ENCODE peak calls at places on chromosomes 16 and 17, in eight cellular contexts. K is transverse colon; X is A673; Z is adrenal gland; O is dorsolateral prefrontal cortex; J is adipocyte; S is CD4-positive, CD25-positive, alpha-beta regulatory T cell; A is ovary. I is an unnamed sample. For H3K27me3, the result is how much of the 10 kb centered on the place peaks cover.

GRCh38 chr16:66924527-66925321 is 611 bp downstream of the RRAD start:
- DNase-seq in K (peak), X (no peak), Z (peak), O (no peak), J (peak), S (peak), A (peak), I (no peak)

GRCh38 chr17:4706121-4706520 is 2.2 kb upstream of the PELP1 start:
- DNase-seq in K (no peak), X (no peak), Z (no peak), O (no peak), J (no peak), S (no peak), A (no peak), I (no peak)

GRCh38 chr16:49492090-49492801 is 118.6 kb downstream of the C16orf78 start:
- DNase-seq in K (peak), X (peak), Z (peak), O (peak), J (peak), S (no peak), A (peak), I (peak)

GRCh38 chr17:76529224-76529642 is 8.3 kb downstream of the CYGB start:
- DNase-seq in K (peak), X (no peak), Z (peak), O (peak), J (peak), S (no peak), A (peak), I (no peak)

GRCh38 chr17:57665696-57666095 is 79.4 kb downstream of the CCDC182 start:
- DNase-seq in K (no peak), X (no peak), Z (peak), O (peak), J (no peak), S (no peak), A (no peak), I (peak)

GRCh38 chr17:2049333-2050245 is 5.3 kb upstream of the HIC1 start:
- DNase-seq in K (peak), X (peak), Z (peak), O (peak), J (peak), S (peak), A (peak), I (peak)

GRCh38 chr17:72357764-72358365 is 237.0 kb downstream of the SOX9 start:
- DNase-seq in K (no peak), X (no peak), Z (no peak), O (no peak), J (no peak), S (no peak), A (no peak), I (no peak)

GRCh38 chr17:83182620-83183063 is 103.2 kb downstream of the METRNL start:
- DNase-seq in K (no peak), X (no peak), Z (no peak), O (no peak), J (no peak), S (no peak), A (no peak), I (no peak)

GRCh38 chr16:58000706-58001676 is at the start of gene USB1:
- DNase-seq in K (peak), X (peak), Z (peak), O (peak), J (peak), S (peak), A (peak), I (peak)
- H3K27me3 ChIP-seq in K (under half), X (under half), Z (under half), O (under half), J (under half), S (under half), A (under half), I (under half)

GRCh38 chr16:82062645-82063058 is 27.6 kb downstream of the HSD17B2 start:
- DNase-seq in K (no peak), X (no peak), Z (no peak), O (no peak), J (peak), S (no peak), A (no peak), I (no peak)
- H3K27me3 ChIP-seq in K (under half), X (under half), Z (under half), O (under half), J (under half), S (under half), A (under half), I (half or more)

GRCh38 chr16:23171234-23171948 is 11.2 kb upstream of the SCNN1G start:
- DNase-seq in K (no peak), X (no peak), Z (no peak), O (no peak), J (no peak), S (no peak), A (no peak), I (no peak)
- H3K27me3 ChIP-seq in K (under half), X (under half), Z (under half), O (under half), J (under half), S (under half), A (under half), I (under half)

DNA sequence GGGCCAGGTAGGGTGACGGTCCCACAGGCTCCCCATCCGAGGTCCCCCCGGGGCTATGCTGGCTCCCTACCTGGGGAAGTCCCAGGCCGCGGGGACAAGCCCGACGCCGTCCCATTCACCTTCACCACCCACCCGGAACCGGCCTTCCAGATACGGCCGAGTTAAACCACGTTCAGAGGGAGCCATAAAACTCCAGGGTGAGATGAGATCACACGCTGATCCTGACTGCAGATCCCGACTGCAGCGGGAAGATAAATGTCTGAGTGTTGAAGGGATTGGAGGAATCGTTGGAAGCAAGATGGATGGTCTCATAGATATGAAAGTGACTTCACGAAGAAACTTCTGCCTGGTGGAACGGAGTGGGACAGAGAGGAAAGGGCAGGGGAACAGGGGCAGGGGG is 13.6 kb upstream of the C1QTNF8 start:
- DNase-seq in K (no peak), X (no peak), Z (no peak), O (no peak), J (no peak), S (no peak), A (no peak), I (no peak)
- H3K27me3 ChIP-seq in K (half or more), X (under half), Z (under half), O (under half), J (half or more), S (under half), A (under half), I (under half)

GRCh38 chr16:8890549-8890921 is 8.4 kb downstream of the LITAFD start:
- DNase-seq in K (no peak), X (no peak), Z (no peak), O (no peak), J (no peak), S (no peak), A (no peak), I (no peak)
- H3K27me3 ChIP-seq in K (under half), X (under half), Z (under half), O (under half), J (under half), S (under half), A (under half), I (under half)

GRCh38 chr17:48505788-48506187 is 25.0 kb downstream of the HOXB1 start:
- DNase-seq in K (no peak), X (peak), Z (peak), O (no peak), J (peak), S (peak), A (no peak), I (no peak)
- H3K27me3 ChIP-seq in K (under half), X (under half), Z (under half), O (half or more), J (under half), S (under half), A (under half), I (under half)

GRCh38 chr17:14300628-14301278 is at the start of gene HS3ST3B1:
- DNase-seq in K (peak), X (peak), Z (peak), O (peak), J (peak), S (peak), A (peak), I (peak)
- H3K27me3 ChIP-seq in K (half or more), X (half or more), Z (under half), O (half or more), J (under half), S (under half), A (under half), I (under half)

DNA sequence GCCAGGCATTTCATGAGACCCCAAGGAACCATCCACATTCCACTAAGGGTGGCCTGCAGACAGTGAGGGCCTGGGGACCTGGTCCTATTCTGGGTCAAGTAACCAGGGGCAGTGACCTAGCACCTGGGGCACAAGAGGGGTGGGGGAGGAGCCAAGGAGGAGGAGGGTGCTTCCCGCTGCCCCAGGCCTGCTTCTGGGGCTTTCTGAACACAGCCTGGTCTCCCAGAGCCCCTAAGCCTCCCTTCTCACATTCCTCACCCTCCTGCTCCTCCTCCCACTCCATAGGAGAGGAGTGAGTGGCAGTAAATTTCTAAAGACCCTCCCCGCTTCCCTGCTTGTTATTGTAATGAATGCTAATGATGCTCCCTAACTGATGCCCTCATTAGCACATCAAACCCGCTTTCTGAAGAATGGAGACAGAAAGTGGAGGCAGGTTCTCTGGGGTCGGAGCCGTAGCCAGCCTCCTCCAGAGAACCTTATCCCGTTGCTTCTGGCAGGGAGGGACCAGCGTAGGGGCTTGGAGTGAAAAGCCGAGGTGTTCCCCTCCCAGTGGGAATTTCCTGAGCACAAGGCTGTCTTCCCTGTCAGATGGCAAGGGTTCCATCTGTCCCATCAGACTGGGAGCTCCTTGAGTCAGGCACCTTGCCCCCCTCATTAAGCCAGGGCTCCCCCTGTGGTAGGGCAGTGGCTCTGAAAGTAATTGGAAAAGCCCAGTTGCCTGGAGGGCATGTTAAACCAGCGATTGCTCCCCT is 3.7 kb upstream of the SRCIN1 start:
- DNase-seq in K (no peak), X (no peak), Z (no peak), O (no peak), J (no peak), S (no peak), A (no peak), I (no peak)
- H3K27me3 ChIP-seq in K (half or more), X (under half), Z (half or more), O (under half), J (half or more), S (under half), A (under half), I (under half)

GRCh38 chr17:13204607-13205237 is 186.9 kb upstream of the ELAC2 start:
- DNase-seq in K (no peak), X (no peak), Z (no peak), O (no peak), J (no peak), S (no peak), A (no peak), I (no peak)
- H3K27me3 ChIP-seq in K (under half), X (under half), Z (under half), O (under half), J (under half), S (under half), A (under half), I (under half)